ENCODE peak calls at places on chromosomes 6 and 20, in six cellular contexts. W is anterior cingulate cortex; N is hippocampal formation; Y is germinal center; T is stimulated activated CD8-positive, alpha-beta memory T cell treated with anti-CD3 and anti-CD28 coated beads, Interleukin-2, amount 100 ng/mL, for 48 hours; U is tibial artery. E is an unnamed sample.
A peak's percentile ranks its signal among the peaks of the same experiment; 100 is the strongest.

GRCh38 chr6:124956018-124956417 is 6.2 kb upstream of the RNF217 start:
- DNase-seq in W (no peak), N (no peak), Y (no peak), T (no peak), U (no peak), E (no peak)

GRCh38 chr6:62763125-62763524 is 448.1 kb upstream of the FKBP1C start:
- DNase-seq in W (no peak), N (no peak), Y (no peak), T (no peak), U (no peak), E (no peak)

GRCh38 chr20:40275738-40276137 is 413.3 kb downstream of the MAFB start:
- DNase-seq in W (no peak), N (no peak), Y (no peak), T (no peak), U (no peak), E (no peak)

GRCh38 chr6:56843476-56844349 is 111.2 kb upstream of the BEND6 start:
- DNase-seq in W (peak; percentile 73), N (peak; percentile 75), Y (peak; percentile 73), T (peak; percentile 48), U (peak; percentile 76), E (peak; percentile 92)

GRCh38 chr20:10611357-10611756 is 62.4 kb downstream of the JAG1 start:
- DNase-seq in W (peak; percentile 6), N (no peak), Y (no peak), T (peak; percentile 3), U (peak; percentile 40), E (peak; percentile 80)

GRCh38 chr6:154247119-154247814 is 109.3 kb downstream of the IPCEF1 start:
- DNase-seq in W (no peak), N (no peak), Y (no peak), T (no peak), U (no peak), E (no peak)

GRCh38 chr6:16723833-16724232 is 37.4 kb downstream of the ATXN1 start:
- DNase-seq in W (no peak), N (no peak), Y (no peak), T (no peak), U (no peak), E (no peak)

GRCh38 chr20:44364780-44365179 is 9.3 kb downstream of the HNF4A start:
- DNase-seq in W (no peak), N (no peak), Y (no peak), T (no peak), U (no peak), E (no peak)

GRCh38 chr6:151494235-151494950 is 576 bp downstream of the CCDC170 start:
- DNase-seq in W (no peak), N (no peak), Y (peak; percentile 35), T (no peak), U (peak; percentile 45), E (peak; percentile 65)

GRCh38 chr20:43895235-43895634 is 19.4 kb upstream of the TOX2 start:
- DNase-seq in W (no peak), N (no peak), Y (no peak), T (no peak), U (no peak), E (no peak)

GRCh38 chr6:11121851-11122250 is 10.3 kb upstream of the ERVFRD-1 start:
- DNase-seq in W (no peak), N (no peak), Y (no peak), T (no peak), U (no peak), E (no peak)

GRCh38 chr6:30836957-30837356 is 47.4 kb upstream of the DDR1 start:
- DNase-seq in W (no peak), N (no peak), Y (no peak), T (no peak), U (no peak), E (no peak)

GRCh38 chr6:46781478-46782378 is 11.5 kb upstream of the MEP1A start:
- DNase-seq in W (peak; percentile 30), N (peak; percentile 75), Y (peak; percentile 11), T (no peak), U (peak; percentile 72), E (no peak)

GRCh38 chr20:40265872-40266533 is 423.0 kb downstream of the MAFB start:
- DNase-seq in W (peak; percentile 6), N (peak; percentile 12), Y (no peak), T (no peak), U (no peak), E (no peak)

GRCh38 chr20:18979132-18979531 is 165.5 kb downstream of the SCP2D1 start:
- DNase-seq in W (no peak), N (no peak), Y (no peak), T (no peak), U (no peak), E (no peak)